ENCODE peak calls at places on chromosomes 2 and 18, in six cellular contexts. J is K562, N is GM12892, V is GM12878, I is H1, R is HepG2. K is an unnamed sample.

GRCh38 chr2:20188851-20189250 is 36.1 kb downstream of the SDC1 start:
- DNase-seq in J (no peak), I (peak), R (no peak), N (no peak), V (no peak), K (no peak)

GRCh38 chr18:73235491-73235890 is 367.7 kb upstream of the NETO1 start:
- DNase-seq in V (peak), J (no peak), I (no peak), N (no peak), R (peak), K (no peak)

GRCh38 chr2:219689676-219690628 is 62.5 kb downstream of the SLC4A3 start:
- DNase-seq in J (peak), I (peak), V (peak), N (peak), R (peak), K (peak)

GRCh38 chr2:22020101-22020742 is 896.5 kb downstream of the TDRD15 start:
- DNase-seq in N (no peak), I (no peak), V (no peak), R (no peak), J (no peak), K (no peak)

GRCh38 chr2:229408356-229408755 is 137.3 kb upstream of the PID1 start:
- DNase-seq in V (no peak), N (no peak), R (peak), J (no peak), I (no peak), K (no peak)

GRCh38 chr18:3441290-3441689 is 8.7 kb upstream of the TGIF1 start:
- DNase-seq in J (no peak), V (no peak), R (peak), N (no peak), I (no peak), K (no peak)

GRCh38 chr2:127909019-127909418 is 23.3 kb upstream of the AMMECR1L start:
- DNase-seq in J (no peak), I (no peak), V (no peak), R (peak), N (no peak), K (no peak)

GRCh38 chr2:190574169-190574568 is 39.6 kb upstream of the NEMP2 start:
- DNase-seq in R (no peak), J (no peak), I (no peak), V (no peak), N (no peak), K (no peak)

GRCh38 chr2:162636206-162636728 is 202.3 kb downstream of the KCNH7 start:
- DNase-seq in I (no peak), R (no peak), V (no peak), N (no peak), J (no peak), K (no peak)

GRCh38 chr18:43596106-43596712 is 318.9 kb upstream of the SYT4 start:
- DNase-seq in J (no peak), N (no peak), R (peak), V (no peak), I (no peak), K (peak)

GRCh38 chr2:85797959-85798358 is 44.2 kb downstream of the ATOH8 start:
- DNase-seq in R (peak), I (no peak), N (no peak), V (no peak), J (peak), K (no peak)

GRCh38 chr2:100279586-100280534 is 42.4 kb downstream of the LONRF2 start:
- DNase-seq in R (no peak), V (no peak), J (no peak), I (peak), N (no peak), K (no peak)

GRCh38 chr18:7141287-7141686 is 23.7 kb upstream of the LAMA1 start:
- DNase-seq in R (no peak), J (no peak), I (no peak), V (no peak), N (no peak), K (no peak)

GRCh38 chr18:44819944-44820510 is 139.3 kb downstream of the SETBP1 start:
- DNase-seq in R (no peak), N (no peak), I (no peak), V (no peak), J (no peak), K (no peak)

GRCh38 chr18:3449702-3450357 is at the start of gene TGIF1:
- DNase-seq in V (no peak), N (no peak), J (peak), I (peak), R (peak), K (no peak)

GRCh38 chr2:2222931-2223330 is 108.1 kb downstream of the MYT1L start:
- DNase-seq in V (no peak), N (no peak), I (no peak), R (no peak), J (no peak), K (no peak)

GRCh38 chr2:239227661-239228371 is 173.0 kb downstream of the HDAC4 start:
- DNase-seq in I (no peak), V (no peak), R (no peak), N (no peak), J (no peak), K (no peak)

GRCh38 chr2:234958311-234958710 is 6.5 kb downstream of the SH3BP4 start:
- DNase-seq in N (no peak), R (no peak), I (no peak), J (no peak), V (no peak), K (no peak)

GRCh38 chr2:231190531-231191197 is 7.8 kb upstream of the ARMC9 start:
- DNase-seq in R (no peak), V (no peak), N (no peak), J (no peak), I (peak), K (no peak)

GRCh38 chr2:195818521-195818920 is 161.5 kb downstream of the SLC39A10 start:
- DNase-seq in I (no peak), R (no peak), J (no peak), N (no peak), V (no peak), K (no peak)

GRCh38 chr2:216070195-216070594 is 11.4 kb downstream of the PECR start:
- DNase-seq in R (no peak), V (no peak), N (no peak), I (no peak), J (no peak), K (no peak)

GRCh38 chr2:126884861-126885481 is 13.7 kb upstream of the TEX51 start:
- DNase-seq in J (no peak), V (no peak), N (no peak), R (no peak), I (no peak), K (no peak)

GRCh38 chr18:49487711-49488310 is 777 bp upstream of the C18orf32 start:
- DNase-seq in I (no peak), N (no peak), J (no peak), V (no peak), R (no peak), K (no peak)

GRCh38 chr2:181471227-181471626 is 14.0 kb downstream of the ITGA4 start:
- DNase-seq in N (no peak), J (no peak), I (no peak), V (no peak), R (no peak), K (no peak)

GRCh38 chr2:201156051-201156450 is 26.9 kb upstream of the CASP10 start:
- DNase-seq in V (no peak), J (no peak), N (no peak), I (no peak), R (no peak), K (no peak)

GRCh38 chr2:227608469-227609338 is 5.9 kb downstream of the SCYGR3 start:
- DNase-seq in N (no peak), V (peak), J (no peak), R (no peak), I (no peak), K (no peak)

GRCh38 chr2:158091647-158092046 is 10.0 kb upstream of the UPP2 start:
- DNase-seq in N (no peak), V (no peak), J (no peak), I (no peak), R (no peak), K (no peak)

GRCh38 chr2:164065038-164065437 is 329.2 kb upstream of the FIGN start:
- DNase-seq in V (no peak), N (no peak), R (no peak), J (no peak), I (no peak), K (no peak)

GRCh38 chr2:162243305-162243693 is at the start of gene FAP:
- DNase-seq in N (no peak), V (no peak), I (no peak), R (no peak), J (no peak), K (no peak)

GRCh38 chr2:241315879-241316700 is at the start of gene SEPTIN2:
- DNase-seq in R (peak), V (no peak), I (peak), J (peak), N (no peak), K (no peak)

GRCh38 chr2:214960677-214961076 is 151.2 kb upstream of the BARD1 start:
- DNase-seq in I (no peak), N (no peak), J (no peak), R (no peak), V (no peak), K (no peak)

GRCh38 chr2:241372376-241372992 is 16.4 kb downstream of the FARP2 start:
- DNase-seq in I (no peak), N (no peak), J (no peak), R (no peak), V (no peak), K (no peak)

GRCh38 chr18:52130621-52131020 is 209.4 kb upstream of the DCC start:
- DNase-seq in V (no peak), N (no peak), I (no peak), R (no peak), J (no peak), K (no peak)

GRCh38 chr2:9973691-9974090 is 22.2 kb downstream of the GRHL1 start:
- DNase-seq in I (no peak), N (no peak), V (no peak), R (no peak), J (no peak), K (no peak)

GRCh38 chr18:22169889-22170420 is 566 bp downstream of the GATA6 start:
- DNase-seq in V (no peak), N (no peak), I (no peak), R (peak), J (no peak), K (no peak)
- TF ChIP-seq TAF1 in V (no peak), N (no peak), I (no peak), R (no peak), J (no peak), K (no peak)

DNA sequence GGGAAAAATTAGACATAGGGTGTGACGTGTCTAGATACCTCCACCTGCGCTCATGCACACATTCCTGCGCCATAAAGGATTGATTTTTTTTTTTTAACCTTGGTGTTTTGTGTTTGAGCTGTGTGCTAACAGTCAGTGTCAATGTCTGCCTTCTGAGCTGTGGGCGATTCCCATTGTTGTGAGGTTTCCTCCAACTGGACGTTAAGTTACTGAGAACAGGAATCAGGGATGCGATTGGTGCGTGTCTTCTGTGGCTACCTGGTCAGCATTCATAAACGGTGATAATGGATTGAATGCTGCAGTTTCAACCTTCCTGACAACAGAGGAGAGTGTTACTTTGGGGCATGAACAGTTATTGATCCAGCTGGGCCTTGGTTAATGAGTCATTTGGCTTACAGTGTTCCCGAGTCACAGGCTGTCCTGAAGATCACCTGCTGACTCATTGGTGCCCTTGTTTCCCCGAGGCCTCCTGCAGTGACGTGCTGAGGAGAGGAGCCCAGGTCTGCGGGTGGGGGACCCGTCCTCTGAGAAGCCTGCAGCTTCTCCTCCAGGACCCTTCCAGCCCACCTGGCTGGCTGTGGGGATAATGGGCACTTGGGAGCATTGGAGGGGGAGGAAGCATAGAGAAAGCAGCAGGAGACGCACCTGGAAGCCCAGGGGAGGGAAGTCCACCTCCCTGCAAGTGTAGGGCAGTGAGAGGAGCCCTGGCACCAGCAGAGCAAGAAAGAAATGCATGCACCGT is 25.8 kb upstream of the CABYR start:
- DNase-seq in V (no peak), I (no peak), N (no peak), R (peak), J (no peak), K (no peak)
- TF ChIP-seq POLR2A in V (no peak), I (no peak), N (no peak), R (peak), J (no peak), K (no peak)

GRCh38 chr2:14907014-14907612 is 274.6 kb downstream of the LRATD1 start:
- DNase-seq in N (no peak), V (no peak), R (peak), I (no peak), J (no peak), K (no peak)
- TF ChIP-seq TAF1 in N (no peak), V (no peak), R (no peak), I (no peak), J (no peak), K (no peak)

DNA sequence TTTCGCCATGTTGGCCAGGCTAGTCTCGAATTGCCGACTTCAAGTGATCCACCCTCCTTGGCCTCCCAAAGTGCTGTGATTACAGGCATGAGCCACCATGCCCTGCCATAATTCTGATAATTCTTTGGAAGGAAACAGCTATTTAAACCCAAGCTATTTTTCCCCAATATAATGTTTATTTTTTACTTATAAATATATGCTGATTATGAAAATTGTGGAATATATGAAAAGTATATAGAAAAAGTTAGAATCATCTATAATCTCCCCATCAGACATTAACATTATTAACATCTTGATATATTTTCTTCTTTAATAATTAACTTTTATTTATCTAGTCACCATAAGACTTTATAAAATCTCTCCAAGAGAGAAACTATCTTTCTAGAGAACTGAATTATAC is 41.2 kb downstream of the HADHB start:
- DNase-seq in I (no peak), R (no peak), V (no peak), N (no peak), J (no peak), K (no peak)
- TF ChIP-seq POLR2A in I (no peak), R (no peak), V (no peak), N (no peak), J (no peak), K (no peak)

DNA sequence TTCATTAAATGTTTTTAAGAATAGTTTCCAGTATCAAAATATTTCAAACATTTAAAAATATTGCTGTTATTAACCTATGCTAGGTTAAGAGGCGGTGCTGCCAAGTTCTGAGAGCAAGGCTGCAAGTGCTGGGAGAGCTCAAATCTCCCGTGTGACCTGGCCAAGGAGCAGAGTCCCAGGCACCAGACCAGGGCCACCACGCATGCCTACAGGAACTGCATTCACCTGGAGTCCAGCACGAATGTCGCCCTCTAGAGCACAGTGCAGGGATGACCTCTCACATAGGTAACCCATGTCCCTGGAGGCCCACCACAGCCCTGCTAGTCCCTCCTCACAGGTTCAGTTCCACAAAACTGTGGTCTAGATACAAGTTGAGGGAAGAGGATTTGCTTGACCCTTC is 120.4 kb upstream of the POU3F3 start:
- DNase-seq in J (peak), I (peak), R (peak), V (no peak), N (no peak), K (no peak)
- TF ChIP-seq TAF1 in J (no peak), I (no peak), R (no peak), V (no peak), N (no peak), K (no peak)

DNA sequence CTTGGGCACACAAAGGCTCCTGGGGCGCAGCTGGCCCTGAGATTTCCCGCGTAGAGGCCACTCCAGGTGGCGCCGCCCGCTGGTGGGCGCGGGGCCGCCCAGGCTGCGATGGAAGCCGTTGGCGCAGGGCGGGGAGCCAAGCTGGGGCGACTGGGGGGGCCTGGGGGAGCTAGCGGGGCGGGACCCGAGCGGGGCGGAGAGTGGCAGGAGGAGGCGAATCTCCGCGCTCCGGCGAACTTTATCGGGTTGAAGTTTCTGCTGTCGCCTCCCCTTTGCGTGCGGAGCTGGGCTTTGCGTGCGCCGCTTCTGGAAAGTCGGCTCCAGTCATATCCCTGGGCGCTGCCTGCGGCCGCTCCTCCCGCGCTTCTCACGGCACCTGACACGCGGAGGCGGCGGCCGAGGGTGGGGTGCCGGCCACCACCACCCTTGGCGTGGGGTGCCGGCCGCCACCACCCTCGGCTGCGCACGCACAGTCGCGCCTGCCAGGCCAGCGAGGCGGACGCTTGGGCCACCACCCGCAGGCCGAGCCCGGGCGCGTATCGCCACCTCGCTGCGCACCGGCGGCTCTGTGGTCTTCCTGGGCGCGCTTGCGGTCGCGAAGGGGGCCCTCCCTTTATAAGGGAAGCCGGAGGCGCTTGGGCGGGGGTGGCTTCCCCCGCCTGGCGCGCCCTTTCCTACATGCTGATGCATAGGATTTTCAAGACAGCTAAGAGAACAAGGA is 919 bp upstream of the CYP1B1 start:
- DNase-seq in N (peak), V (no peak), I (no peak), J (peak), R (no peak), K (peak)
- TF ChIP-seq POLR2A in N (peak), V (peak), I (no peak), J (no peak), R (no peak), K (no peak)

GRCh38 chr18:70243131-70243530 is 37.6 kb upstream of the RTTN start:
- DNase-seq in I (no peak), R (no peak), J (no peak), V (no peak), N (no peak), K (no peak)

GRCh38 chr18:70249118-70249517 is 39.7 kb upstream of the SOCS6 start:
- DNase-seq in I (no peak), R (no peak), N (no peak), V (no peak), J (no peak), K (no peak)

GRCh38 chr18:70243545-70243944 is 38.1 kb upstream of the RTTN start:
- DNase-seq in I (no peak), J (no peak), R (peak), V (no peak), N (no peak), K (no peak)

GRCh38 chr18:70250781-70251180 is 38.1 kb upstream of the SOCS6 start:
- DNase-seq in J (no peak), R (no peak), I (no peak), N (no peak), V (no peak), K (no peak)

GRCh38 chr18:70245941-70246537 is 40.6 kb upstream of the RTTN start:
- DNase-seq in V (no peak), J (no peak), I (no peak), R (no peak), N (no peak), K (no peak)
- TF ChIP-seq TAF1 in V (no peak), J (no peak), I (no peak), R (no peak), N (no peak), K (no peak)

K was measured in GM12891.